ENCODE peak calls at places on chromosomes 4 and X, in four cellular contexts. One of them, this sample, is unnamed.

GRCh38 chrX:150696264-150696789 is 3.1 kb downstream of the MTMR1 start:
- DNase-seq in H1: no peak
- DNase-seq in HepG2: no peak
- DNase-seq in GM12878: no peak
- DNase-seq in this sample: no peak

GRCh38 chr4:147826288-147826646 is 94.4 kb downstream of the ARHGAP10 start:
- DNase-seq in H1: no peak
- DNase-seq in HepG2: no peak
- DNase-seq in GM12878: no peak
- DNase-seq in this sample: no peak

GRCh38 chr4:20809796-20810195 is 109.5 kb downstream of the PACRGL start:
- DNase-seq in H1: peak; percentile 19
- DNase-seq in HepG2: peak; percentile 6
- DNase-seq in GM12878: no peak
- DNase-seq in this sample: peak; percentile 2

GRCh38 chr4:85994576-85994975 is 365.3 kb downstream of the MAPK10 start:
- DNase-seq in H1: no peak
- DNase-seq in HepG2: no peak
- DNase-seq in GM12878: no peak
- DNase-seq in this sample: no peak

GRCh38 chr4:19631814-19632213 is 619.9 kb upstream of the SLIT2 start:
- DNase-seq in H1: no peak
- DNase-seq in HepG2: no peak
- DNase-seq in GM12878: no peak
- DNase-seq in this sample: no peak

GRCh38 chr4:157128395-157128794 is 52.4 kb downstream of the GLRB start:
- DNase-seq in H1: no peak
- DNase-seq in HepG2: no peak
- DNase-seq in GM12878: no peak
- DNase-seq in this sample: no peak

GRCh38 chrX:94676285-94676684 is 1002.3 kb downstream of the FAM133A start:
- DNase-seq in H1: no peak
- DNase-seq in HepG2: no peak
- DNase-seq in GM12878: no peak
- DNase-seq in this sample: peak; percentile 3

GRCh38 chr4:65383589-65384305 is 286.5 kb downstream of the EPHA5 start:
- DNase-seq in H1: no peak
- DNase-seq in HepG2: no peak
- DNase-seq in GM12878: no peak
- DNase-seq in this sample: no peak

GRCh38 chr4:186723207-186724047 is at the start of gene FAT1:
- DNase-seq in H1: no peak
- DNase-seq in HepG2: peak; percentile 38
- DNase-seq in GM12878: no peak
- DNase-seq in this sample: no peak

GRCh38 chrX:78708171-78708570 is 39.3 kb upstream of the LPAR4 start:
- DNase-seq in H1: peak; percentile 5
- DNase-seq in HepG2: peak; percentile 1
- DNase-seq in GM12878: no peak
- DNase-seq in this sample: peak; percentile 32

GRCh38 chr4:112633477-112634235 is 3.1 kb downstream of the ZGRF1 start:
- DNase-seq in H1: no peak
- DNase-seq in HepG2: peak; percentile 18
- DNase-seq in GM12878: peak; percentile 17
- DNase-seq in this sample: no peak

GRCh38 chr4:169017971-169018370 is 7.9 kb upstream of the CBR4 start:
- DNase-seq in H1: no peak
- DNase-seq in HepG2: no peak
- DNase-seq in GM12878: no peak
- DNase-seq in this sample: no peak

GRCh38 chrX:28586291-28586690 is 955 bp upstream of the IL1RAPL1 start:
- DNase-seq in H1: no peak
- DNase-seq in HepG2: no peak
- DNase-seq in GM12878: no peak
- DNase-seq in this sample: peak; percentile 33

GRCh38 chr4:148007303-148007702 is 275.4 kb downstream of the ARHGAP10 start:
- DNase-seq in H1: no peak
- DNase-seq in HepG2: no peak
- DNase-seq in GM12878: no peak
- DNase-seq in this sample: no peak

GRCh38 chr4:90318208-90318607 is 191.0 kb downstream of the CCSER1 start:
- DNase-seq in H1: no peak
- DNase-seq in HepG2: no peak
- DNase-seq in GM12878: no peak
- DNase-seq in this sample: no peak

GRCh38 chr4:53704329-53704728 is 113.0 kb upstream of the LNX1 start:
- DNase-seq in H1: no peak
- DNase-seq in HepG2: no peak
- DNase-seq in GM12878: no peak
- DNase-seq in this sample: no peak

GRCh38 chr4:69156913-69157312 is 57.6 kb downstream of the UGT2B11 start:
- DNase-seq in H1: no peak
- DNase-seq in HepG2: peak; percentile 9
- DNase-seq in GM12878: no peak
- DNase-seq in this sample: no peak

GRCh38 chrX:23820235-23820782 is 37.3 kb downstream of the SAT1 start:
- DNase-seq in H1: no peak
- DNase-seq in HepG2: no peak
- DNase-seq in GM12878: no peak
- DNase-seq in this sample: no peak

GRCh38 chr4:41476310-41476709 is 61.6 kb upstream of the LIMCH1 start:
- DNase-seq in H1: no peak
- DNase-seq in HepG2: no peak
- DNase-seq in GM12878: no peak
- DNase-seq in this sample: no peak

GRCh38 chr4:55311792-55312490 is 34.1 kb upstream of the SRD5A3 start:
- DNase-seq in H1: no peak
- DNase-seq in HepG2: no peak
- DNase-seq in GM12878: no peak
- DNase-seq in this sample: no peak

GRCh38 chr4:123092603-123093002 is 170.2 kb upstream of the NUDT6 start:
- DNase-seq in H1: no peak
- DNase-seq in HepG2: no peak
- DNase-seq in GM12878: no peak
- DNase-seq in this sample: no peak

GRCh38 chrX:43718956-43719355 is 62.9 kb downstream of the MAOA start:
- DNase-seq in H1: no peak
- DNase-seq in HepG2: no peak
- DNase-seq in GM12878: no peak
- DNase-seq in this sample: no peak

GRCh38 chr4:95155759-95156451 is 392.9 kb downstream of the UNC5C start:
- DNase-seq in H1: no peak
- DNase-seq in HepG2: peak; percentile 13
- DNase-seq in GM12878: no peak
- DNase-seq in this sample: no peak

GRCh38 chrX:129759576-129760061 is 20.1 kb upstream of the SASH3 start:
- DNase-seq in H1: no peak
- DNase-seq in HepG2: no peak
- DNase-seq in GM12878: no peak
- DNase-seq in this sample: no peak

GRCh38 chr4:75243570-75243969 is 270.6 kb downstream of the RCHY1 start:
- DNase-seq in H1: no peak
- DNase-seq in HepG2: no peak
- DNase-seq in GM12878: no peak
- DNase-seq in this sample: no peak

GRCh38 chr4:141220655-141221605 is at the start of gene ZNF330:
- DNase-seq in H1: peak; percentile 71
- DNase-seq in HepG2: peak; percentile 68
- DNase-seq in GM12878: peak; percentile 53
- DNase-seq in this sample: peak; percentile 62

GRCh38 chr4:6277935-6278800 is 8.5 kb downstream of the WFS1 start:
- DNase-seq in H1: no peak
- DNase-seq in HepG2: no peak
- DNase-seq in GM12878: no peak
- DNase-seq in this sample: no peak

GRCh38 chr4:81715335-81715734 is 243.6 kb upstream of the RASGEF1B start:
- DNase-seq in H1: no peak
- DNase-seq in HepG2: no peak
- DNase-seq in GM12878: no peak
- DNase-seq in this sample: peak; percentile 13

GRCh38 chrX:49172280-49172780 is 632 bp downstream of the PLP2 start:
- DNase-seq in H1: no peak
- DNase-seq in HepG2: no peak
- DNase-seq in GM12878: no peak
- DNase-seq in this sample: no peak

GRCh38 chrX:133979641-133980230 is 5.7 kb downstream of the GPC3 start:
- DNase-seq in H1: no peak
- DNase-seq in HepG2: no peak
- DNase-seq in GM12878: no peak
- DNase-seq in this sample: no peak

GRCh38 chrX:103446665-103447302 is 70.4 kb downstream of the BEX3 start:
- DNase-seq in H1: no peak
- DNase-seq in HepG2: no peak
- DNase-seq in GM12878: no peak
- DNase-seq in this sample: no peak

GRCh38 chrX:6500717-6501116 is 34.2 kb downstream of the VCX3A start:
- DNase-seq in H1: no peak
- DNase-seq in HepG2: no peak
- DNase-seq in GM12878: no peak
- DNase-seq in this sample: no peak

GRCh38 chr4:141028024-141028529 is 105.2 kb downstream of the RNF150 start:
- DNase-seq in H1: no peak
- DNase-seq in HepG2: no peak
- DNase-seq in GM12878: no peak
- DNase-seq in this sample: no peak

GRCh38 chr4:121213940-121214339 is 49.8 kb upstream of the TNIP3 start:
- DNase-seq in H1: no peak
- DNase-seq in HepG2: no peak
- DNase-seq in GM12878: no peak
- DNase-seq in this sample: no peak

GRCh38 chrX:9279271-9279596 is 185.6 kb upstream of the TBL1X start:
- DNase-seq in H1: no peak
- DNase-seq in HepG2: no peak
- DNase-seq in GM12878: no peak
- DNase-seq in this sample: no peak

GRCh38 chrX:47179221-47179927 is 14.3 kb upstream of the UBA1 start:
- DNase-seq in H1: no peak
- DNase-seq in HepG2: no peak
- DNase-seq in GM12878: no peak
- DNase-seq in this sample: no peak

GRCh38 chr4:175536852-175537453 is 275.1 kb downstream of the GPM6A start:
- DNase-seq in H1: peak; percentile 5
- DNase-seq in HepG2: peak; percentile 35
- DNase-seq in GM12878: peak; percentile 7
- DNase-seq in this sample: peak; percentile 36

GRCh38 chr4:3043272-3044020 is 30.9 kb downstream of the HTT-AS start:
- DNase-seq in H1: no peak
- DNase-seq in HepG2: no peak
- DNase-seq in GM12878: no peak
- DNase-seq in this sample: no peak

GRCh38 chr4:3044812-3045499 is 29.4 kb downstream of the HTT-AS start:
- DNase-seq in H1: no peak
- DNase-seq in HepG2: no peak
- DNase-seq in GM12878: no peak
- DNase-seq in this sample: no peak

GRCh38 chr4:3046149-3046548 is 28.2 kb downstream of the HTT-AS start:
- DNase-seq in H1: no peak
- DNase-seq in HepG2: no peak
- DNase-seq in GM12878: no peak
- DNase-seq in this sample: no peak

GRCh38 chr4:3046623-3047022 is 27.7 kb downstream of the HTT-AS start:
- DNase-seq in H1: no peak
- DNase-seq in HepG2: no peak
- DNase-seq in GM12878: no peak
- DNase-seq in this sample: no peak

DNA sequence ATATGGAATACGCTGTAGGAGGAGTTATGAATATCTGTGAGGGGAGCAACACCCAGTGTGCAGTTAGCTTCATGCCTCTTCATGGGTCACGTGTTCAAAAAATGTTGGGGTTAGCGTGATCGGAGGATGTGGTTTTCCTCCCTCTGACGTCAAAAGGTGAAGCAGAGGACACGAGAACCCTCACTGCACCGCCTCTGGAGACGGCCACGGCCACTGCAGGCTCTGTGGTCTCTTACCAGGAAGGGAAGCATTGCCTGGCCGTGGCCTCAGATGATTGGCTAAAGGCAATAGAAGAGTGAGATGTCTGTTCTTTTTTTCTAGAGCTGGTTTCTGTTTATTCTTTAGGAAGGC is 28.9 kb downstream of the HTT-AS start:
- DNase-seq in H1: no peak
- DNase-seq in HepG2: no peak
- DNase-seq in GM12878: no peak
- DNase-seq in this sample: no peak
- TF ChIP-seq SUZ12 in H1: no peak
- TF ChIP-seq SUZ12 in HepG2: no peak
- TF ChIP-seq SUZ12 in GM12878: no peak
- TF ChIP-seq SUZ12 in this sample: no peak

GRCh38 chr4:73281982-73282381 is 23.4 kb upstream of the ANKRD17 start:
- DNase-seq in H1: no peak
- DNase-seq in HepG2: no peak
- DNase-seq in GM12878: no peak
- DNase-seq in this sample: no peak
- TF ChIP-seq ZNF274 in H1: no peak
- TF ChIP-seq ZNF274 in HepG2: no peak
- TF ChIP-seq ZNF274 in GM12878: no peak
- TF ChIP-seq ZNF274 in this sample: no peak

GRCh38 chr4:114599231-114600065 is 841 bp downstream of the UGT8 start:
- DNase-seq in H1: no peak
- DNase-seq in HepG2: no peak
- DNase-seq in GM12878: no peak
- DNase-seq in this sample: peak; percentile 9
- TF ChIP-seq SUZ12 in H1: peak; percentile 43
- TF ChIP-seq SUZ12 in HepG2: no peak
- TF ChIP-seq SUZ12 in GM12878: peak; percentile 37
- TF ChIP-seq SUZ12 in this sample: no peak

DNA sequence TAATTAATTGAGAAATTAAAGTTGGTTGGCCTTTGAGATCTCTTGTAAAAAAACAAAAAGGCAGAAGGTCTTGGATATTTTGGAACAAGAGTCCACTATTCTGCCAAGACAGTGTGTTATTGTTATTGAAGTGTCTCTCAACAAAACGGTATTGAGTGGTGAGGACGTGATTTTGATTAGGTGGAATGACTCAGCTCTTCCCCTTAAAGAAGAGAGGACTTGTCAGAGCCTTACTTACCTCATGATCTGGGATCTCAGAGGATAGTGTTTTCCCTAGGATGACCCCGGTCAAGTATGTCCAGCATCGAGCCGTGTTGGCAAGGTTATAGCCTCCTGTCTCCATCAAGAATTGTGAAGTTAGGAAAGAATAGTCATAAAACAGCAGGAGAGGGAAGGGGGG is 110.9 kb downstream of the HDAC8 start:
- DNase-seq in H1: no peak
- DNase-seq in HepG2: no peak
- DNase-seq in GM12878: no peak
- DNase-seq in this sample: no peak
- TF ChIP-seq ZNF274 in H1: no peak
- TF ChIP-seq ZNF274 in HepG2: no peak
- TF ChIP-seq ZNF274 in GM12878: no peak
- TF ChIP-seq ZNF274 in this sample: no peak

This sample was measured in NT2/D1.